ENCODE peak calls at places on chromosomes 2 and 18, in eight cellular contexts. H is anterior cingulate cortex; D is activated naive CD8-positive, alpha-beta T cell treated with anti-CD3 and anti-CD28 coated beads, Interleukin-2, amount 50 U/mL, for 24 hours; F is H54; G is NCI-H524 treated with DMSO at 0.1 percent for 48 hours; L is stimulated activated CD4-positive, alpha-beta T cell treated with anti-CD3 and anti-CD28 coated beads, Interleukin-1b, Interleukin-23, amount 100 ng/mL, for 24 hours; K is GM20000; Q is central memory CD8-positive, alpha-beta T cell. X is an unnamed sample.

GRCh38 chr2:183759033-183759432 is 634.8 kb downstream of the NUP35 start:
- DNase-seq in H (no peak), D (no peak), F (no peak), G (no peak), L (no peak), K (no peak), Q (no peak), X (no peak)

GRCh38 chr2:214856116-214856515 is 46.6 kb upstream of the BARD1 start:
- DNase-seq in H (no peak), D (no peak), F (peak; percentile 12), G (no peak), L (no peak), K (no peak), Q (no peak), X (no peak)

GRCh38 chr2:45330617-45331016 is 280.4 kb downstream of the SRBD1 start:
- DNase-seq in H (no peak), D (no peak), F (no peak), G (no peak), L (no peak), K (no peak), Q (no peak), X (no peak)

GRCh38 chr18:79577451-79578395 is 101.9 kb upstream of the CTDP1 start:
- DNase-seq in H (no peak), D (no peak), F (no peak), G (no peak), L (no peak), K (no peak), Q (no peak), X (no peak)

GRCh38 chr18:55779711-55780590 is 192.0 kb upstream of the TCF4 start:
- DNase-seq in H (peak; percentile 54), D (peak; percentile 10), F (no peak), G (no peak), L (no peak), K (peak; percentile 25), Q (no peak), X (peak; percentile 76)

GRCh38 chr2:41909584-41909983 is 138.2 kb upstream of the PKDCC start:
- DNase-seq in H (no peak), D (no peak), F (no peak), G (no peak), L (no peak), K (no peak), Q (no peak), X (no peak)

GRCh38 chr2:219178377-219179175 is 501 bp downstream of the RETREG2 start:
- DNase-seq in H (peak; percentile 43), D (peak; percentile 48), F (peak; percentile 22), G (no peak), L (no peak), K (peak; percentile 56), Q (no peak), X (peak; percentile 46)

GRCh38 chr2:85324639-85325465 is 2.9 kb downstream of the TGOLN2 start:
- DNase-seq in H (no peak), D (no peak), F (no peak), G (no peak), L (no peak), K (no peak), Q (no peak), X (no peak)

GRCh38 chr2:184628051-184628450 is 29.7 kb downstream of the ZNF804A start:
- DNase-seq in H (no peak), D (no peak), F (no peak), G (no peak), L (no peak), K (no peak), Q (no peak), X (no peak)

GRCh38 chr18:8116346-8117007 is 492.8 kb upstream of the RAB12 start:
- DNase-seq in H (no peak), D (no peak), F (peak; percentile 50), G (no peak), L (no peak), K (no peak), Q (no peak), X (no peak)

GRCh38 chr18:3061581-3062416 is 48.9 kb upstream of the LPIN2 start:
- DNase-seq in H (no peak), D (peak; percentile 59), F (no peak), G (no peak), L (no peak), K (no peak), Q (peak; percentile 53), X (no peak)

GRCh38 chr2:34291076-34291475 is 692.0 kb upstream of the FAM98A start:
- DNase-seq in H (no peak), D (no peak), F (no peak), G (no peak), L (no peak), K (no peak), Q (no peak), X (no peak)

GRCh38 chr2:85888020-85888744 is 608 bp downstream of the ST3GAL5 start:
- DNase-seq in H (no peak), D (peak; percentile 48), F (no peak), G (no peak), L (peak; percentile 12), K (peak; percentile 41), Q (peak; percentile 16), X (peak; percentile 75)

GRCh38 chr2:6927186-6927585 is 10.0 kb downstream of the RNF144A start:
- DNase-seq in H (no peak), D (no peak), F (no peak), G (no peak), L (no peak), K (no peak), Q (no peak), X (no peak)

GRCh38 chr18:46899274-46899948 is 17.9 kb downstream of the PIAS2 start:
- DNase-seq in H (no peak), D (no peak), F (no peak), G (no peak), L (no peak), K (no peak), Q (no peak), X (peak; percentile 17)

GRCh38 chr2:143694335-143694734 is 565.1 kb downstream of the ARHGAP15 start:
- DNase-seq in H (no peak), D (no peak), F (no peak), G (no peak), L (no peak), K (no peak), Q (no peak), X (no peak)

GRCh38 chr2:119744335-119744939 is 15.3 kb upstream of the PTPN4 start:
- DNase-seq in H (no peak), D (no peak), F (peak; percentile 49), G (no peak), L (no peak), K (no peak), Q (no peak), X (no peak)

GRCh38 chr2:43184339-43184895 is 42.0 kb downstream of the ZFP36L2 start:
- DNase-seq in H (no peak), D (peak; percentile 58), F (peak; percentile 69), G (no peak), L (peak; percentile 47), K (no peak), Q (no peak), X (no peak)

GRCh38 chr2:201406077-201406662 is 45.1 kb downstream of the TRAK2 start:
- DNase-seq in H (no peak), D (no peak), F (no peak), G (no peak), L (no peak), K (no peak), Q (no peak), X (no peak)

GRCh38 chr2:71496156-71496770 is 42.9 kb downstream of the DYSF start:
- DNase-seq in H (no peak), D (no peak), F (no peak), G (no peak), L (no peak), K (no peak), Q (no peak), X (no peak)

GRCh38 chr2:36433311-36434217 is 78.0 kb downstream of the CRIM1 start:
- DNase-seq in H (no peak), D (no peak), F (no peak), G (no peak), L (no peak), K (no peak), Q (no peak), X (no peak)